ENCODE peak calls at places on chromosomes 7 and 10, in seven cellular contexts. Y is omental fat pad; E is kidney tubule cell; J is stromal cell of bone marrow; S is activated naive CD8-positive, alpha-beta T cell treated with anti-CD3 and anti-CD28 coated beads for 36 hours; N is GM19239; R is KBM-7. W is an unnamed sample.

GRCh38 chr7:1532456-1533254 is 2.2 kb downstream of the MAFK start:
- DNase-seq in R (peak), N (peak), S (peak), E (peak), J (peak), Y (no peak), W (peak)

GRCh38 chr7:157151626-157152339 is 13.1 kb downstream of the UBE3C start:
- DNase-seq in E (peak), R (no peak), Y (no peak), S (no peak), N (no peak), J (no peak), W (no peak)

GRCh38 chr7:36128448-36129047 is 24.5 kb upstream of the EEPD1 start:
- DNase-seq in Y (no peak), R (peak), S (no peak), N (no peak), J (peak), E (peak), W (peak)

GRCh38 chr10:59595584-59595983 is 114.1 kb downstream of the SLC16A9 start:
- DNase-seq in N (no peak), R (no peak), E (no peak), S (no peak), Y (no peak), J (no peak), W (no peak)

GRCh38 chr7:149704507-149704906 is 68.9 kb downstream of the ZNF467 start:
- DNase-seq in Y (no peak), R (no peak), E (no peak), N (no peak), J (no peak), S (no peak), W (no peak)

GRCh38 chr10:97179731-97180366 is 5.9 kb downstream of the SLIT1 start:
- DNase-seq in Y (no peak), E (no peak), J (no peak), N (no peak), S (peak), R (peak), W (no peak)

GRCh38 chr10:120462018-120462682 is 5.1 kb downstream of the PLPP4 start:
- DNase-seq in E (no peak), R (no peak), J (no peak), Y (no peak), N (no peak), S (no peak), W (no peak)

GRCh38 chr7:30062587-30062986 is 34.4 kb downstream of the PLEKHA8 start:
- DNase-seq in Y (no peak), J (peak), R (peak), E (peak), S (no peak), N (peak), W (peak)